ENCODE peak calls at places on chromosomes 2 and 18, in five cellular contexts. One of them, this sample, is unnamed.

GRCh38 chr18:79166702-79167101 is 97.5 kb downstream of the ATP9B start:
- DNase-seq in HFF-Myc: no peak
- DNase-seq in GM12878: no peak
- DNase-seq in GM13977: no peak
- DNase-seq in Panc1: no peak
- DNase-seq in this sample: no peak

GRCh38 chr2:120858361-120858760 is 122.7 kb downstream of the GLI2 start:
- DNase-seq in Panc1: no peak
- DNase-seq in GM13977: no peak
- DNase-seq in HFF-Myc: no peak
- DNase-seq in GM12878: no peak
- DNase-seq in this sample: no peak

GRCh38 chr18:1075310-1075709 is 170.6 kb downstream of the ADCYAP1 start:
- DNase-seq in HFF-Myc: no peak
- DNase-seq in Panc1: no peak
- DNase-seq in GM13977: no peak
- DNase-seq in GM12878: no peak
- DNase-seq in this sample: no peak

GRCh38 chr2:85852979-85853498 is 35.8 kb downstream of the ST3GAL5 start:
- DNase-seq in GM13977: no peak
- DNase-seq in HFF-Myc: no peak
- DNase-seq in GM12878: peak
- DNase-seq in Panc1: no peak
- DNase-seq in this sample: no peak

GRCh38 chr18:58525517-58525916 is 103.4 kb downstream of the ALPK2 start:
- DNase-seq in Panc1: no peak
- DNase-seq in GM13977: peak
- DNase-seq in GM12878: peak
- DNase-seq in HFF-Myc: peak
- DNase-seq in this sample: no peak

GRCh38 chr2:25367296-25367695 is 25.6 kb upstream of the DNMT3A start:
- DNase-seq in GM12878: no peak
- DNase-seq in GM13977: no peak
- DNase-seq in HFF-Myc: no peak
- DNase-seq in Panc1: no peak
- DNase-seq in this sample: no peak

GRCh38 chr2:6780765-6781274 is 84.9 kb downstream of the CMPK2 start:
- DNase-seq in GM13977: no peak
- DNase-seq in GM12878: peak
- DNase-seq in HFF-Myc: peak
- DNase-seq in Panc1: no peak
- DNase-seq in this sample: no peak

GRCh38 chr2:23423062-23423872 is 38.3 kb downstream of the KLHL29 start:
- DNase-seq in GM13977: no peak
- DNase-seq in HFF-Myc: no peak
- DNase-seq in Panc1: no peak
- DNase-seq in GM12878: no peak
- DNase-seq in this sample: no peak

GRCh38 chr2:239361311-239361642 is 39.5 kb downstream of the HDAC4 start:
- DNase-seq in HFF-Myc: no peak
- DNase-seq in GM12878: no peak
- DNase-seq in Panc1: no peak
- DNase-seq in GM13977: no peak
- DNase-seq in this sample: no peak

GRCh38 chr2:20139828-20140227 is 85.1 kb downstream of the SDC1 start:
- DNase-seq in Panc1: no peak
- DNase-seq in HFF-Myc: no peak
- DNase-seq in GM13977: no peak
- DNase-seq in GM12878: no peak
- DNase-seq in this sample: no peak

GRCh38 chr2:126579868-126580267 is 76.1 kb upstream of the GYPC start:
- DNase-seq in GM13977: no peak
- DNase-seq in GM12878: no peak
- DNase-seq in Panc1: no peak
- DNase-seq in HFF-Myc: no peak
- DNase-seq in this sample: no peak

GRCh38 chr2:133090358-133090757 is 420.4 kb upstream of the LYPD1 start:
- DNase-seq in GM13977: no peak
- DNase-seq in HFF-Myc: no peak
- DNase-seq in GM12878: no peak
- DNase-seq in Panc1: no peak
- DNase-seq in this sample: no peak

GRCh38 chr2:30675758-30676157 is 131.5 kb downstream of the CAPN13 start:
- DNase-seq in GM12878: no peak
- DNase-seq in Panc1: no peak
- DNase-seq in GM13977: no peak
- DNase-seq in HFF-Myc: no peak
- DNase-seq in this sample: no peak

GRCh38 chr18:41940506-41941215 is 14.4 kb upstream of the PIK3C3 start:
- DNase-seq in GM12878: no peak
- DNase-seq in Panc1: no peak
- DNase-seq in HFF-Myc: peak
- DNase-seq in GM13977: no peak
- DNase-seq in this sample: no peak

GRCh38 chr2:156343096-156343939 is 10.8 kb upstream of the NR4A2 start:
- DNase-seq in GM13977: peak
- DNase-seq in GM12878: no peak
- DNase-seq in Panc1: no peak
- DNase-seq in HFF-Myc: no peak
- DNase-seq in this sample: no peak

GRCh38 chr18:60277855-60278480 is 94.6 kb downstream of the MC4R start:
- DNase-seq in GM12878: no peak
- DNase-seq in GM13977: no peak
- DNase-seq in HFF-Myc: no peak
- DNase-seq in Panc1: no peak
- DNase-seq in this sample: no peak

GRCh38 chr2:41865263-41865662 is 182.6 kb upstream of the PKDCC start:
- DNase-seq in Panc1: no peak
- DNase-seq in GM13977: no peak
- DNase-seq in HFF-Myc: no peak
- DNase-seq in GM12878: no peak
- DNase-seq in this sample: no peak

GRCh38 chr2:235170536-235171510 is 219.0 kb downstream of the SH3BP4 start:
- DNase-seq in Panc1: no peak
- DNase-seq in HFF-Myc: no peak
- DNase-seq in GM12878: no peak
- DNase-seq in GM13977: no peak
- DNase-seq in this sample: no peak

GRCh38 chr2:220227272-220227920 is 600.0 kb downstream of the SLC4A3 start:
- DNase-seq in HFF-Myc: no peak
- DNase-seq in Panc1: no peak
- DNase-seq in GM13977: no peak
- DNase-seq in GM12878: no peak
- DNase-seq in this sample: no peak

GRCh38 chr2:143279672-143280071 is 150.5 kb downstream of the ARHGAP15 start:
- DNase-seq in HFF-Myc: no peak
- DNase-seq in Panc1: no peak
- DNase-seq in GM13977: no peak
- DNase-seq in GM12878: no peak
- DNase-seq in this sample: no peak

GRCh38 chr2:119255760-119256573 is 32.3 kb downstream of the STEAP3 start:
- DNase-seq in HFF-Myc: peak
- DNase-seq in GM13977: no peak
- DNase-seq in GM12878: no peak
- DNase-seq in Panc1: peak
- DNase-seq in this sample: no peak

GRCh38 chr2:199395311-199395710 is 62.4 kb downstream of the SATB2 start:
- DNase-seq in HFF-Myc: no peak
- DNase-seq in GM12878: no peak
- DNase-seq in Panc1: no peak
- DNase-seq in GM13977: no peak
- DNase-seq in this sample: no peak

GRCh38 chr2:170822885-170823799 is 6.5 kb downstream of the GAD1 start:
- DNase-seq in HFF-Myc: no peak
- DNase-seq in Panc1: no peak
- DNase-seq in GM13977: no peak
- DNase-seq in GM12878: no peak
- DNase-seq in this sample: no peak

GRCh38 chr2:9335322-9335754 is 88.0 kb downstream of the ITGB1BP1 start:
- DNase-seq in Panc1: no peak
- DNase-seq in GM12878: no peak
- DNase-seq in GM13977: no peak
- DNase-seq in HFF-Myc: no peak
- DNase-seq in this sample: no peak

GRCh38 chr2:47632754-47633153 is 150.2 kb upstream of the MSH6 start:
- DNase-seq in GM13977: no peak
- DNase-seq in GM12878: no peak
- DNase-seq in HFF-Myc: no peak
- DNase-seq in Panc1: no peak
- DNase-seq in this sample: no peak

GRCh38 chr2:56132138-56132537 is 51.7 kb upstream of the CCDC85A start:
- DNase-seq in GM12878: no peak
- DNase-seq in GM13977: peak
- DNase-seq in HFF-Myc: peak
- DNase-seq in Panc1: peak
- DNase-seq in this sample: peak

GRCh38 chr2:233061007-233061590 is 957 bp downstream of the INPP5D start:
- DNase-seq in Panc1: no peak
- DNase-seq in HFF-Myc: no peak
- DNase-seq in GM12878: no peak
- DNase-seq in GM13977: peak
- DNase-seq in this sample: peak

GRCh38 chr2:32832821-32833220 is 113.9 kb upstream of the LTBP1 start:
- DNase-seq in Panc1: no peak
- DNase-seq in HFF-Myc: no peak
- DNase-seq in GM12878: no peak
- DNase-seq in GM13977: no peak
- DNase-seq in this sample: no peak

GRCh38 chr18:57737661-57738060 is 65.5 kb downstream of the ATP8B1 start:
- DNase-seq in HFF-Myc: peak
- DNase-seq in GM12878: no peak
- DNase-seq in Panc1: no peak
- DNase-seq in GM13977: no peak
- DNase-seq in this sample: no peak

GRCh38 chr18:61893304-61893970 is 630 bp upstream of the RNF152 start:
- DNase-seq in GM13977: peak
- DNase-seq in GM12878: no peak
- DNase-seq in Panc1: no peak
- DNase-seq in HFF-Myc: no peak
- DNase-seq in this sample: peak

GRCh38 chr2:235676536-235676799 is 182.6 kb downstream of the AGAP1 start:
- DNase-seq in Panc1: no peak
- DNase-seq in GM12878: no peak
- DNase-seq in GM13977: no peak
- DNase-seq in HFF-Myc: no peak
- DNase-seq in this sample: no peak

GRCh38 chr18:34754300-34754699 is 44.2 kb downstream of the DTNA start:
- DNase-seq in GM12878: no peak
- DNase-seq in HFF-Myc: no peak
- DNase-seq in Panc1: no peak
- DNase-seq in GM13977: no peak
- DNase-seq in this sample: no peak

GRCh38 chr2:13504808-13505207 is 788.1 kb downstream of the TRIB2 start:
- DNase-seq in GM13977: no peak
- DNase-seq in HFF-Myc: no peak
- DNase-seq in Panc1: no peak
- DNase-seq in GM12878: no peak
- DNase-seq in this sample: no peak

DNA sequence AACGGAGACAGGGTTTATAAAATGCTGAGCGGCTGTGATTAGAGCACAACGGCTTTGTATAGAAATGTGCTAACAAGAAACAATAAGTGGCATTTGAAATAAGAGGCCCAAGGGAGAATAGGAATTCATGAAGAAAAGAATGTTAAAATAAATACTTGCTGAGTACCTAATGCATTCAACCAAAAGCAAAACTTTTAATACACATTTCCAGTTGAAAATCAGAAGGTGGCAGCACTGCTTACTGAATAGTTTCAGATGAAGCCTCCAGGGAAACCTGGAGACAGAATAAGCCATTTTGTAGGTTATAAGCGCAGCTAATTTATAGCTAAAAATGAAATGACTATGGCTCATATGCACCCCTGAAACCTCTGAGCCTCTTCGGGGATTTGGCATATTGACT is 286.6 kb downstream of the DPP10 start:
- DNase-seq in HFF-Myc: no peak
- DNase-seq in Panc1: no peak
- DNase-seq in GM13977: no peak
- DNase-seq in GM12878: no peak
- DNase-seq in this sample: no peak
- TF ChIP-seq CTCF in HFF-Myc: no peak
- TF ChIP-seq CTCF in Panc1: peak
- TF ChIP-seq CTCF in GM13977: no peak
- TF ChIP-seq CTCF in GM12878: no peak
- TF ChIP-seq CTCF in this sample: no peak

GRCh38 chr2:131105156-131105949 is at the start of gene PLEKHB2:
- DNase-seq in Panc1: no peak
- DNase-seq in GM13977: peak
- DNase-seq in GM12878: peak
- DNase-seq in HFF-Myc: peak
- DNase-seq in this sample: peak
- TF ChIP-seq CTCF in Panc1: no peak
- TF ChIP-seq CTCF in GM13977: peak
- TF ChIP-seq CTCF in GM12878: peak
- TF ChIP-seq CTCF in HFF-Myc: peak
- TF ChIP-seq CTCF in this sample: no peak

GRCh38 chr2:3805120-3805519 is 101.7 kb downstream of the DCDC2C start:
- DNase-seq in GM13977: no peak
- DNase-seq in GM12878: no peak
- DNase-seq in HFF-Myc: no peak
- DNase-seq in Panc1: no peak
- DNase-seq in this sample: no peak
- TF ChIP-seq CTCF in GM13977: peak
- TF ChIP-seq CTCF in GM12878: peak
- TF ChIP-seq CTCF in HFF-Myc: peak
- TF ChIP-seq CTCF in Panc1: peak
- TF ChIP-seq CTCF in this sample: no peak

DNA sequence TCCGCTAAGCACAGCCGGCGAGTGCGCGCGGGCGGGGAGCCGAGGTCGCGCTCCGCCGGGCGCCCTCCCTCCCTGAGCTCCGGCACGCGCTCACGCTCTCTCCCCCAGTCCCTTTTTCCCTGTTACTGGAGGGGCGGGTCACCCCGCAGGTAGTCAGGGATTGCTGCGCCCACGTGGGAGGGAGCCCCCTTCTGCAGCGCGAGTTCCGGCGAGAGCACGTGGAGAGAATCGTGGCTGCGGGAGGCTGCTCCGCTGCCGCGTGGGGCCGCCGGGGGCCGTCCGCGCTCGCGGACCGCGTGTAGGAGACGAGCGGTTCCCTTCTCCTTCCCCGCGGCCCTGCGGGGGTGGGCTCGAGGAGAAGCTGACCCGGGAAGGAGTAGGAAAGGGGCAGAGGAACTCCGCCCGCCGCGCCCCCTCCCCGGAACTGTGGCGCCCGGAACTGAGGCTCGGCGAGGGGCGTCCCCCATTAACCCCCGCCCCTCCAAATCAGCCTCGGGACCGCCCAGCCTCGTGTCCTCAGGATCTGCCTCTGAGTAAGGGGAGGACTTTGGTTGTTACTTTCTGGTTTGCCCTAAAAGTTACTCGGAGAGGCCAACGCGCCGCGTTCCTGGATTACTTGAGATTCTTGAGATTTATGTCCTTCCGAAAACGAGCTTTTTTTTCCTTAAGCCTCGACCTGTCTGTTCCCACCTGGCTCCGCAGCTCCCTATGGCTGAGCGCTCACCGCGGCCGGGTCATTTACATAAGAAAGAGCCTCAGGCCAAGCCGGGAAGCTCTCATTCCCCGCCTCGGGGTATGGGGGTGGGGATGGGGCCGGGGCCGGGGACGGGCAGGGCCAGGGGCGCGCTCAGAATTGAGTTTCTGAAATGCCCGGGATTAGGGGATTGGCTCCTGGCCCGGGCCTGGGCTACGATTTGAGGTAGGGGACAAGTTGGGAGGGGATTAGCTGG is 1.2 kb downstream of the HK2 start:
- DNase-seq in GM13977: peak
- DNase-seq in Panc1: no peak
- DNase-seq in HFF-Myc: no peak
- DNase-seq in GM12878: no peak
- DNase-seq in this sample: peak
- TF ChIP-seq CTCF in GM13977: no peak
- TF ChIP-seq CTCF in Panc1: no peak
- TF ChIP-seq CTCF in HFF-Myc: no peak
- TF ChIP-seq CTCF in GM12878: no peak
- TF ChIP-seq CTCF in this sample: no peak

This sample was measured in GM20000.